ENCODE peak calls at places on chromosomes 2 and 18, in six cellular contexts. Z, Y, K, W, H and F are unnamed samples.

GRCh38 chr2:64972856-64973255 is 16.3 kb upstream of the SLC1A4 start:
- DNase-seq in Z (no peak), Y (no peak), K (no peak), W (no peak), H (no peak), F (no peak)

GRCh38 chr2:233100192-233100998 is 40.3 kb downstream of the INPP5D start:
- DNase-seq in Z (no peak), Y (no peak), K (no peak), W (peak; percentile 52), H (no peak), F (no peak)

GRCh38 chr18:79488311-79489047 is 92.7 kb downstream of the NFATC1 start:
- DNase-seq in Z (no peak), Y (no peak), K (no peak), W (no peak), H (peak; percentile 54), F (peak; percentile 38)

GRCh38 chr18:75477913-75478312 is 50.4 kb upstream of the SMIM21 start:
- DNase-seq in Z (peak; percentile 14), Y (no peak), K (peak; percentile 21), W (no peak), H (no peak), F (no peak)

GRCh38 chr2:224135881-224136280 is 96.8 kb upstream of the SERPINE2 start:
- DNase-seq in Z (no peak), Y (no peak), K (no peak), W (no peak), H (no peak), F (no peak)

GRCh38 chr2:36698978-36699377 is 2.5 kb downstream of the VIT start:
- DNase-seq in Z (no peak), Y (no peak), K (no peak), W (no peak), H (peak; percentile 67), F (no peak)

GRCh38 chr2:6052577-6052976 is 360.4 kb downstream of the SOX11 start:
- DNase-seq in Z (no peak), Y (no peak), K (no peak), W (no peak), H (no peak), F (no peak)

GRCh38 chr2:109516445-109517117 is 97.2 kb downstream of the SEPTIN10 start:
- DNase-seq in Z (peak; percentile 87), Y (peak; percentile 87), K (peak; percentile 11), W (peak; percentile 96), H (no peak), F (no peak)

GRCh38 chr2:238967031-238967977 is 119.4 kb downstream of the TWIST2 start:
- DNase-seq in Z (no peak), Y (peak; percentile 60), K (no peak), W (peak; percentile 78), H (peak; percentile 57), F (no peak)

GRCh38 chr18:37641573-37641972 is 76.0 kb upstream of the CELF4 start:
- DNase-seq in Z (no peak), Y (no peak), K (no peak), W (no peak), H (no peak), F (no peak)

GRCh38 chr2:19228720-19229119 is 129.7 kb downstream of the OSR1 start:
- DNase-seq in Z (no peak), Y (peak; percentile 48), K (no peak), W (peak; percentile 85), H (no peak), F (peak; percentile 67)

GRCh38 chr2:191382801-191383200 is 137.6 kb downstream of the MYO1B start:
- DNase-seq in Z (peak; percentile 28), Y (no peak), K (peak; percentile 31), W (no peak), H (no peak), F (no peak)

GRCh38 chr2:156405586-156405985 is 30.6 kb upstream of the GPD2 start:
- DNase-seq in Z (peak; percentile 22), Y (no peak), K (peak; percentile 17), W (peak; percentile 44), H (no peak), F (no peak)

GRCh38 chr18:7755753-7756475 is 188.8 kb downstream of the PTPRM start:
- DNase-seq in Z (no peak), Y (no peak), K (no peak), W (no peak), H (no peak), F (no peak)

DNA sequence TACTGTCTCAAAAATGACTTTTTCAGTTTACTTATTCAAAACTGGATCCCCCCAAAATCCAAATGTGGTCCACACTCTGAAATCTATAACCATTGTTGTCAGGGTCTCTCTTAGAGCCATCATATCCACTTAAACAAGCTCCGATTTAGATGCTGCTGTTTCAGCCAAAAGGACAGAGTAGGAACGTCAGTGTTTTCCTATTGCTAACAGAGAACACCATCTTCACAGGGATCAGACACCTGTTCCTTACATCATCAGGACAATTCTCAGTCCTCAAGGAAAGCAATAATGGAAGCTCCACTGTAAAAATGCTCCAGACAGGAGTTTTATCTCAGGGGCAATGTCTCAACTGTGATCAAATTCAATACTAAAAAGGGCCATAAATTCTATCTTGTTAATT is 155.4 kb downstream of the STK39 start:
- DNase-seq in Z (no peak), Y (no peak), K (no peak), W (no peak), H (no peak), F (no peak)
- TF ChIP-seq CTCF in Z (no peak), Y (no peak), K (no peak), W (no peak), H (no peak), F (no peak)

GRCh38 chr2:122368576-122369243 is 613.3 kb downstream of the TSN start:
- DNase-seq in Z (no peak), Y (no peak), K (no peak), W (peak; percentile 52), H (no peak), F (no peak)
- TF ChIP-seq CTCF in Z (peak; percentile 14), Y (no peak), K (peak; percentile 12), W (peak; percentile 65), H (no peak), F (no peak)

DNA sequence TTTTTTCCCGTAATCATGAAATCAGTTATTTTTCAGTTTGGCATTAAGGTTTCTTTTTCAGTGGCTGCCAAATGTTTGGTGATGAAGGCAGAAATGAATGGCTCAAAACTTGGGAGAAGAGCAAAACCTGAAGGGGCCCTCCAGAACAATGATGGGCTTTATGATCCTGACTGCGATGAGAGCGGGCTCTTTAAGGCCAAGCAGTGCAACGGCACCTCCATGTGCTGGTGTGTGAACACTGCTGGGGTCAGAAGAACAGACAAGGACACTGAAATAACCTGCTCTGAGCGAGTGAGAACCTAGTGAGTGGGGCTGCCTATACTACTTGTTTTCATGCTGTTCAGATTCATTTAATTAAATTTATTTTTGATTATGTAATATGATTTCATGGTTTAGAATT is 29.2 kb upstream of the MSH2 start:
- DNase-seq in Z (peak; percentile 26), Y (peak; percentile 49), K (no peak), W (peak; percentile 66), H (no peak), F (no peak)
- TF ChIP-seq CTCF in Z (no peak), Y (no peak), K (no peak), W (peak; percentile 65), H (no peak), F (peak; percentile 18)

DNA sequence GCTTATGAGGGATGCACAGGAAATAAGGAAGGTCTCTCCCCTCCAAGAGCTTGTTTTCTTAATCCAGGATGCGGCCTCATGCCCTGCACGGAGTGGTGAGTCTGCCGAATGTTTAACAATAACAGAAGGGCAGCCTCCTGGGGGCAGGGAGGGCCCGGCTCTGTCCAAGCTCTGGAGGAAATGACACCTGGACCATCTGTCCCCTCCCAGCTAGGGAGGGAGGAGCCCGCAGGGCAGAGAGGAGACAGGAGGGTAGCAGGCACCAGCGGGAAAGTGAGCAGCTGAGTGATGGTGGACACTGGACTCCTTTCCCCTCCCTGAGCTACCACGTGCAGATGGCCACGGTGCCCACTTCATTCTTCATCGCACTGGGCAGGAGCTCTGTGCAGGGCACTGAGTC is 398.2 kb upstream of the MYT1L start:
- DNase-seq in Z (no peak), Y (no peak), K (no peak), W (no peak), H (no peak), F (no peak)
- TF ChIP-seq CTCF in Z (no peak), Y (no peak), K (no peak), W (no peak), H (no peak), F (no peak)

GRCh38 chr18:49865401-49865800 is 52.1 kb upstream of the ACAA2 start:
- DNase-seq in Z (no peak), Y (no peak), K (no peak), W (no peak), H (no peak), F (peak; percentile 18)
- TF ChIP-seq CTCF in Z (no peak), Y (no peak), K (no peak), W (no peak), H (no peak), F (no peak)

DNA sequence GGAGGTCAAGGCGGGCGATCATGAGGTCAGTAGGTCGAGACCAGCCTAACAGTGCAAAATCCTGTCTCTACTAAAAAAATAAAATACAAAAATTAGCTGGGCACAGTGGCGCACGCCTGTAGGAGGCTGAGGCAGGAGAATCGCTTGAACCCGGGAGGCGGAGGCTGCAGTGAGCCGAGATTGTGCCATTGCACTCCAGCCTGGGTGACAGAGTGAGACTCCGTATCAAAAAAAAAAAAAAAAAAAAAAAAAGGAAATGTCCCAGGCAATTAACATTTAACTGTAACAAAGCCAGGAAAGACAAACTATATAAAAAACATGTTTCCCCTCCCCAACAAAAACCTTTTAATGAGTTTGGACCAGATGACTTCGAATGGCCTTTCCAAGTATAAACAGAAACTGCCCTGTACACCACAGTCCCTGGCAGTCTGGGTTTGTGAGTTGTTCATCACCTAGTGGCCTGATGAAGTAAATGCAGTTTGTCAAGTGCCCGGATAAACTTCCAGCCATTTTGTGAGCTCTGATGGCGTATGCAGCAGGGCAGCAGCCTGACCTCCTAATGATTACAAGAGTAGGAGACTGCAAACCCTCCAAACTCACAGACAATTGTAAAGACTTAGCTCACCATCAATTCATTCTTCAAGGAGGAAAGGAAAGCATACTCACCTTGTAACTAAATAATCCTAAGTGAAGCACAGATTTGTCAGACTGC is 16.6 kb upstream of the PCBP1 start:
- DNase-seq in Z (peak; percentile 84), Y (peak; percentile 47), K (peak; percentile 88), W (peak; percentile 84), H (peak; percentile 80), F (no peak)
- TF ChIP-seq CTCF in Z (peak; percentile 92), Y (peak; percentile 53), K (peak; percentile 90), W (peak; percentile 85), H (peak; percentile 77), F (peak; percentile 94)

DNA sequence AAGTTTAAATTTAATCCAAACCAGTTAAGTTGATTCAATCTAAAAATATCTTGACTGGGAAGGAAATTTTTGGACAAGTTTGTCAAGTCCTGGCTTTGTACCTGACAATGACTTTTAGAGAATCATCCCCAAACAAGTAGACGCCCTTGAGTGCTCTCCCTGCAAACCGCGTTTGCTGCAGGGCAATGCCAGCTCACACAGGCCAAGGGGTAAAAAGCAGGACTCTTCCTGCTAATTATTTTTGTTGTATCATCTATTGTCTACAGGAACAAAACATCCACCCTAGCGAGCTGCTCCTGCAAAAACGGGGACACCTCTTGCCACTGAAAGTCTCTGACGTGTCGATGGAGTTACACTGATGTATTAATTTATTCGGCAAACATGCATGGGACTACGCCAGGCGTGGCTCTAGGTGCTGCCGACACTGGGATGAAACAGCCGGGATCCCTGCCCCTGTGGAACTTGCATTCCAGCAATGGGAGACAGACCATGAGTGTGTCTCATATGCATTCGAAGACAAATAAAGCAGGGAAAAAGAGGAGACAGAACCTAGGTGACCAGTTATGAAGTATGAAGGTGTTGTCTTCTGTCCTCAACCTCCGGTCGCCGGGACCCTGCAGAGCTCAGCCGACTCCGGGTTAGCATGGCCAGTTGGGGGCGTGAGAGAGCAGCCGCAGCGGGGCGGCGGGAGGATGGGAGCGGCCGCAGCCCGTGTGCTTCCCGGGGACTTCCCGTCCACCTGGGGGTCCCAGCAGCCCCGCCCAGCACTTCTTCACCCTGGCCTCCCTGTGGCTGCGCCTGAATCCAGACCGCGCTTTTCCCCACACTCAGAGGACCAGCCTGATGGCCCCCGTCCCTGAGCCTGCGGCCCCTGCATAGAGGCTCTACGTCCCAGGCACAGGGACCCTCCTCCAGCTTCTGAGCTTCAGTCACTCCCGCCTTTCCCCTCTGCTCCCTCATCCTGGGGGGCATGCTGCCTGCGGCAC is 11.2 kb downstream of the ID2 start:
- DNase-seq in Z (peak; percentile 54), Y (peak; percentile 72), K (no peak), W (peak; percentile 91), H (no peak), F (no peak)
- TF ChIP-seq CTCF in Z (peak; percentile 72), Y (peak; percentile 65), K (peak; percentile 61), W (peak; percentile 93), H (peak; percentile 57), F (peak; percentile 36)